ENCODE peak calls at places on chromosomes 3 and 15, in six cellular contexts. One of them, this sample, is unnamed. For H3K9me3, the result is how much of the 10 kb centered on the place peaks cover.

GRCh38 chr3:10160346-10160745 is 4.4 kb upstream of the IRAK2 start:
- DNase-seq in PC-3: no peak
- DNase-seq in MM.1S: no peak
- DNase-seq in cardiac muscle cell: no peak
- DNase-seq in CD4-positive, alpha-beta T cell: no peak
- DNase-seq in A549: no peak
- DNase-seq in this sample: peak

GRCh38 chr3:143001034-143001368 is 369 bp upstream of the U2SURP start:
- DNase-seq in CD4-positive, alpha-beta T cell: no peak
- DNase-seq in A549: no peak
- DNase-seq in cardiac muscle cell: no peak
- DNase-seq in PC-3: no peak
- DNase-seq in MM.1S: no peak
- DNase-seq in this sample: no peak

GRCh38 chr3:179299999-179300613 is 22.7 kb upstream of the ZNF639 start:
- DNase-seq in PC-3: no peak
- DNase-seq in CD4-positive, alpha-beta T cell: no peak
- DNase-seq in A549: no peak
- DNase-seq in cardiac muscle cell: no peak
- DNase-seq in MM.1S: no peak
- DNase-seq in this sample: no peak

GRCh38 chr3:16550676-16551341 is 37.3 kb upstream of the RFTN1 start:
- DNase-seq in MM.1S: peak
- DNase-seq in A549: peak
- DNase-seq in cardiac muscle cell: peak
- DNase-seq in CD4-positive, alpha-beta T cell: peak
- DNase-seq in PC-3: peak
- DNase-seq in this sample: peak

GRCh38 chr15:39786444-39787056 is 3.9 kb upstream of the FSIP1 start:
- DNase-seq in CD4-positive, alpha-beta T cell: no peak
- DNase-seq in PC-3: peak
- DNase-seq in A549: peak
- DNase-seq in cardiac muscle cell: peak
- DNase-seq in MM.1S: peak
- DNase-seq in this sample: peak

GRCh38 chr15:37106490-37107001 is 6.2 kb upstream of the MEIS2 start:
- DNase-seq in CD4-positive, alpha-beta T cell: no peak
- DNase-seq in A549: no peak
- DNase-seq in cardiac muscle cell: peak
- DNase-seq in PC-3: no peak
- DNase-seq in MM.1S: peak
- DNase-seq in this sample: peak

GRCh38 chr15:49902791-49903481 is 216.1 kb downstream of the ATP8B4 start:
- DNase-seq in cardiac muscle cell: no peak
- DNase-seq in CD4-positive, alpha-beta T cell: no peak
- DNase-seq in PC-3: peak
- DNase-seq in MM.1S: no peak
- DNase-seq in A549: no peak
- DNase-seq in this sample: no peak

GRCh38 chr3:46998121-46998851 is 18.8 kb downstream of the NBEAL2 start:
- DNase-seq in cardiac muscle cell: peak
- DNase-seq in A549: peak
- DNase-seq in CD4-positive, alpha-beta T cell: peak
- DNase-seq in PC-3: peak
- DNase-seq in MM.1S: no peak
- DNase-seq in this sample: peak

GRCh38 chr3:69698728-69699127 is 40.5 kb upstream of the MITF start:
- DNase-seq in CD4-positive, alpha-beta T cell: no peak
- DNase-seq in PC-3: no peak
- DNase-seq in MM.1S: no peak
- DNase-seq in A549: no peak
- DNase-seq in cardiac muscle cell: no peak
- DNase-seq in this sample: no peak

GRCh38 chr3:61277411-61277810 is 26.2 kb upstream of the FHIT start:
- DNase-seq in A549: no peak
- DNase-seq in cardiac muscle cell: no peak
- DNase-seq in MM.1S: no peak
- DNase-seq in CD4-positive, alpha-beta T cell: no peak
- DNase-seq in PC-3: no peak
- DNase-seq in this sample: no peak

GRCh38 chr3:50978991-50979667 is 304.4 kb downstream of the DOCK3 start:
- DNase-seq in MM.1S: no peak
- DNase-seq in A549: no peak
- DNase-seq in cardiac muscle cell: no peak
- DNase-seq in PC-3: no peak
- DNase-seq in CD4-positive, alpha-beta T cell: no peak
- DNase-seq in this sample: peak

GRCh38 chr3:141366285-141367037 is 1.8 kb upstream of the ZBTB38 start:
- DNase-seq in cardiac muscle cell: peak
- DNase-seq in PC-3: peak
- DNase-seq in MM.1S: peak
- DNase-seq in CD4-positive, alpha-beta T cell: no peak
- DNase-seq in A549: peak
- DNase-seq in this sample: no peak

GRCh38 chr15:79078763-79079395 is 11.7 kb downstream of the RASGRF1 start:
- DNase-seq in PC-3: no peak
- DNase-seq in A549: no peak
- DNase-seq in MM.1S: no peak
- DNase-seq in cardiac muscle cell: no peak
- DNase-seq in CD4-positive, alpha-beta T cell: no peak
- DNase-seq in this sample: no peak

GRCh38 chr3:151864423-151865101 is 8.9 kb upstream of the SUCNR1 start:
- DNase-seq in cardiac muscle cell: no peak
- DNase-seq in PC-3: peak
- DNase-seq in CD4-positive, alpha-beta T cell: no peak
- DNase-seq in MM.1S: no peak
- DNase-seq in A549: no peak
- DNase-seq in this sample: peak

GRCh38 chr15:81050806-81051205 is 50.1 kb downstream of the TLNRD1 start:
- DNase-seq in A549: no peak
- DNase-seq in MM.1S: no peak
- DNase-seq in cardiac muscle cell: no peak
- DNase-seq in CD4-positive, alpha-beta T cell: no peak
- DNase-seq in PC-3: no peak
- DNase-seq in this sample: no peak

GRCh38 chr15:56815247-56815646 is 81.9 kb upstream of the ZNF280D start:
- DNase-seq in CD4-positive, alpha-beta T cell: no peak
- DNase-seq in A549: no peak
- DNase-seq in PC-3: peak
- DNase-seq in MM.1S: no peak
- DNase-seq in cardiac muscle cell: no peak
- DNase-seq in this sample: peak

GRCh38 chr15:66288796-66289195 is 4.6 kb upstream of the DIS3L start:
- DNase-seq in PC-3: no peak
- DNase-seq in cardiac muscle cell: no peak
- DNase-seq in MM.1S: no peak
- DNase-seq in CD4-positive, alpha-beta T cell: no peak
- DNase-seq in A549: no peak
- DNase-seq in this sample: no peak

GRCh38 chr3:72997421-72997961 is 880 bp downstream of the PPP4R2 start:
- DNase-seq in cardiac muscle cell: peak
- DNase-seq in A549: peak
- DNase-seq in MM.1S: peak
- DNase-seq in PC-3: peak
- DNase-seq in CD4-positive, alpha-beta T cell: no peak
- DNase-seq in this sample: peak

GRCh38 chr3:64223809-64224570 is 1.3 kb downstream of the PRICKLE2 start:
- DNase-seq in CD4-positive, alpha-beta T cell: no peak
- DNase-seq in A549: no peak
- DNase-seq in PC-3: no peak
- DNase-seq in MM.1S: peak
- DNase-seq in cardiac muscle cell: no peak
- DNase-seq in this sample: no peak

GRCh38 chr3:186746008-186746407 is 28.8 kb downstream of the KNG1 start:
- DNase-seq in PC-3: no peak
- DNase-seq in A549: peak
- DNase-seq in MM.1S: no peak
- DNase-seq in cardiac muscle cell: peak
- DNase-seq in CD4-positive, alpha-beta T cell: no peak
- DNase-seq in this sample: peak

GRCh38 chr3:172694526-172694925 is 16.3 kb downstream of the NCEH1 start:
- DNase-seq in cardiac muscle cell: no peak
- DNase-seq in MM.1S: no peak
- DNase-seq in PC-3: no peak
- DNase-seq in A549: no peak
- DNase-seq in CD4-positive, alpha-beta T cell: no peak
- DNase-seq in this sample: no peak

GRCh38 chr15:95226835-95227234 is 995.5 kb downstream of the MCTP2 start:
- DNase-seq in PC-3: no peak
- DNase-seq in cardiac muscle cell: no peak
- DNase-seq in MM.1S: no peak
- DNase-seq in A549: no peak
- DNase-seq in CD4-positive, alpha-beta T cell: no peak
- DNase-seq in this sample: no peak

DNA sequence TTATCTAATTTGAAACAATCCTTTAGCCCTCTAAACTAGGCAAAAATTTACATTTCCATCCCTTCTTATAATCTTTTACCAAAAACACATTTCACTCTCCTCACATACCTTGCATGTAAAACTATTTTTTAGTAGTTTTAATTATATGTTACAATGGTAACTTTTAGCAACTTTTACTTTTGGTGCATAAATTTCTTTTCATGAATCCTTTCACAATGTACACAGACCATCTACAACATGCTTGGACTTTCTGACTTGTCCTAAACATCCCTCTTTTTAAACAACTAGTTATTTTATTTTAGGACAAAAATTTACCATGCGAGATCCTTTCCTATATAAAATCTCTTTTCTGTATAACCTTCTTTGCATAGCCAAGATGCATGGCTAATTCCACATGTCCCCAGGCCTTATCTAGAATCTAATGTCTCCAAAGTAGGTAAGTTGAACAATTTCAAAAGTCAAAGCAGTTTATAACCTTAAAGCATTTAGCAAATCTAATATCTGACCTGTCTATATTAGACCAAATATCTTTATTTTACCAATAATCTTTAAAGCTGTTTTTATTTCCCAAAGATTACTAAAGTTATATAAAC is 14.4 kb upstream of the ALDH1L1 start:
- DNase-seq in cardiac muscle cell: no peak
- DNase-seq in CD4-positive, alpha-beta T cell: no peak
- DNase-seq in PC-3: peak
- DNase-seq in MM.1S: no peak
- DNase-seq in A549: no peak
- DNase-seq in this sample: peak
- H3K9me3 ChIP-seq in cardiac muscle cell: under half
- H3K9me3 ChIP-seq in CD4-positive, alpha-beta T cell: under half
- H3K9me3 ChIP-seq in PC-3: under half
- H3K9me3 ChIP-seq in MM.1S: under half
- H3K9me3 ChIP-seq in A549: under half
- H3K9me3 ChIP-seq in this sample: under half

GRCh38 chr15:26113296-26113695 is 250.2 kb upstream of the ATP10A start:
- DNase-seq in MM.1S: no peak
- DNase-seq in A549: no peak
- DNase-seq in PC-3: no peak
- DNase-seq in CD4-positive, alpha-beta T cell: no peak
- DNase-seq in cardiac muscle cell: no peak
- DNase-seq in this sample: no peak
- TF ChIP-seq CTCF in MM.1S: no peak
- TF ChIP-seq CTCF in A549: no peak
- TF ChIP-seq CTCF in PC-3: no peak
- TF ChIP-seq CTCF in CD4-positive, alpha-beta T cell: no peak
- TF ChIP-seq CTCF in cardiac muscle cell: no peak
- TF ChIP-seq CTCF in this sample: no peak

DNA sequence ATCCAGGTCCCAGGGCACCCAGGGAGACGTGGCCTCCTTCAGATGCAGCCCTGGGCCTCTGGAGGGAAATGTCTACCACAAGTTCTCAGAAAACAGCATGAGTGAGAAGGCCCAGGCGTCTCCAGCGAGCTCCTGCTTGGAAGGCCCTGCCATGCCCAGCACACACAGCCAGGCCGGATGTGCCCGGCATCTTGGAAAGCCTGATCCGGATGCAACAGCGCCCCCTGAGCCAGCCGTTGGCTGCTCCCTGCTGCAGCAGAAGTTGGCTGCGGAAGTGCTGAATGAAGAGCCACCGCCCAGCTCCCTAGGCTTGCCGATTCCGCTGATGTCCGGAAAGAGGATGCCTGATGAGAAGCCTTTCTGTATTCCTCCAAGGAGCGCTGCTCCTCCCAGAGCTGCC is 856 bp downstream of the NPAP1 start:
- DNase-seq in PC-3: no peak
- DNase-seq in cardiac muscle cell: no peak
- DNase-seq in MM.1S: no peak
- DNase-seq in A549: no peak
- DNase-seq in CD4-positive, alpha-beta T cell: no peak
- DNase-seq in this sample: no peak
- H3K9me3 ChIP-seq in PC-3: under half
- H3K9me3 ChIP-seq in cardiac muscle cell: under half
- H3K9me3 ChIP-seq in MM.1S: under half
- H3K9me3 ChIP-seq in A549: under half
- H3K9me3 ChIP-seq in CD4-positive, alpha-beta T cell: under half
- H3K9me3 ChIP-seq in this sample: half or more

DNA sequence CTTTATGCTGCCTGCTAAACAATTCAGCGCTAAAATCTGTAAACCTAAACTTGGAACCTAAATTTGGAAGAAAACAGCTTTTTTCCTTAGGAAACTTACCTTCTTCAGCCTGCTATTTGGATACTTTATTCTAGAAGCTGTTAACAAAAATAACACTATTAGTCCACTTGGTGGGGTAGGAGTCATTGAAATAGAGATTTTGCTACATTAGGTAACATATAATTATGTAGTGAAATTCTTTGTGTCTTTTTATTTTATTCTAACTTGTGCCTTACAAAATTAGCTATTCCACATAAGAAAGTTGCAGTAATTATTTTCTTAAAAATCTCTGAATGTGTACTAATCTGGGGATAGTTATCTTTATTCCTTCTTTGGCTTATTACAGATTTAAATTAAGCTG is 360.4 kb upstream of the ROBO2 start:
- DNase-seq in CD4-positive, alpha-beta T cell: no peak
- DNase-seq in PC-3: peak
- DNase-seq in A549: no peak
- DNase-seq in MM.1S: no peak
- DNase-seq in cardiac muscle cell: no peak
- DNase-seq in this sample: peak
- TF ChIP-seq CTCF in CD4-positive, alpha-beta T cell: no peak
- TF ChIP-seq CTCF in PC-3: peak
- TF ChIP-seq CTCF in A549: no peak
- TF ChIP-seq CTCF in MM.1S: no peak
- TF ChIP-seq CTCF in cardiac muscle cell: no peak
- TF ChIP-seq CTCF in this sample: peak

This sample was measured in A673.